ENCODE peak calls at places on chromosomes 7 and 10, in four cellular contexts. U, J, G and Y are unnamed samples.

GRCh38 chr7:123494193-123494796 is 40.1 kb downstream of the IQUB start:
- DNase-seq in U (no peak), J (peak; percentile 21), G (no peak), Y (peak; percentile 68)

GRCh38 chr7:135879238-135879637 is 97.9 kb downstream of the MTPN start:
- DNase-seq in U (no peak), J (no peak), G (no peak), Y (no peak)

GRCh38 chr7:50497068-50497642 is 47.0 kb upstream of the FIGNL1 start:
- DNase-seq in U (peak; percentile 85), J (no peak), G (no peak), Y (peak; percentile 78)

GRCh38 chr10:85614981-85615380 is 751.6 kb downstream of the GRID1 start:
- DNase-seq in U (no peak), J (no peak), G (no peak), Y (no peak)

GRCh38 chr7:133436014-133436428 is 183.1 kb downstream of the EXOC4 start:
- DNase-seq in U (peak; percentile 55), J (no peak), G (no peak), Y (peak; percentile 39)

GRCh38 chr10:122465401-122465800 is 4.0 kb downstream of the HTRA1 start:
- DNase-seq in U (no peak), J (no peak), G (no peak), Y (no peak)

GRCh38 chr7:90675982-90676381 is 79.9 kb downstream of the CDK14 start:
- DNase-seq in U (no peak), J (no peak), G (no peak), Y (no peak)

GRCh38 chr7:50502947-50503346 is 52.8 kb upstream of the FIGNL1 start:
- DNase-seq in U (no peak), J (no peak), G (no peak), Y (no peak)

GRCh38 chr7:50312589-50313162 is 8.2 kb downstream of the IKZF1 start:
- DNase-seq in U (no peak), J (no peak), G (no peak), Y (no peak)

GRCh38 chr10:85735997-85736396 is 630.6 kb downstream of the GRID1 start:
- DNase-seq in U (no peak), J (no peak), G (no peak), Y (no peak)

GRCh38 chr10:18423058-18423637 is 228.2 kb downstream of the NSUN6 start:
- DNase-seq in U (no peak), J (no peak), G (no peak), Y (no peak)

GRCh38 chr10:124640538-124641231 is 103.5 kb downstream of the FAM53B start:
- DNase-seq in U (no peak), J (no peak), G (no peak), Y (peak; percentile 39)

GRCh38 chr10:88114368-88114767 is 250.9 kb downstream of the PTEN start:
- DNase-seq in U (peak; percentile 40), J (peak; percentile 35), G (no peak), Y (peak; percentile 23)

GRCh38 chr7:26199301-26200112 is 1.0 kb downstream of the HNRNPA2B1 start:
- DNase-seq in U (peak; percentile 62), J (no peak), G (no peak), Y (peak; percentile 89)

GRCh38 chr7:79241288-79242055 is 212.0 kb downstream of the MAGI2 start:
- DNase-seq in U (no peak), J (no peak), G (no peak), Y (no peak)

GRCh38 chr10:48614481-48615383 is 9.9 kb upstream of the ARHGAP22 start:
- DNase-seq in U (no peak), J (no peak), G (no peak), Y (no peak)

GRCh38 chr10:46096909-46097575 is 51.0 kb upstream of the MSMB start:
- DNase-seq in U (no peak), J (no peak), G (no peak), Y (no peak)
- TF ChIP-seq POLR2A in U (no peak), J (no peak), G (no peak), Y (no peak)

GRCh38 chr10:102400598-102401321 is 5.3 kb downstream of the NFKB2 start:
- DNase-seq in U (no peak), J (no peak), G (no peak), Y (no peak)

GRCh38 chr10:102398172-102399020 is 2.9 kb downstream of the NFKB2 start:
- DNase-seq in U (no peak), J (no peak), G (no peak), Y (no peak)

GRCh38 chr10:102400061-102400460 is 4.6 kb downstream of the NFKB2 start:
- DNase-seq in U (no peak), J (no peak), G (no peak), Y (no peak)

GRCh38 chr10:102401322-102401614 is 5.8 kb downstream of the NFKB2 start:
- DNase-seq in U (no peak), J (no peak), G (no peak), Y (no peak)

DNA sequence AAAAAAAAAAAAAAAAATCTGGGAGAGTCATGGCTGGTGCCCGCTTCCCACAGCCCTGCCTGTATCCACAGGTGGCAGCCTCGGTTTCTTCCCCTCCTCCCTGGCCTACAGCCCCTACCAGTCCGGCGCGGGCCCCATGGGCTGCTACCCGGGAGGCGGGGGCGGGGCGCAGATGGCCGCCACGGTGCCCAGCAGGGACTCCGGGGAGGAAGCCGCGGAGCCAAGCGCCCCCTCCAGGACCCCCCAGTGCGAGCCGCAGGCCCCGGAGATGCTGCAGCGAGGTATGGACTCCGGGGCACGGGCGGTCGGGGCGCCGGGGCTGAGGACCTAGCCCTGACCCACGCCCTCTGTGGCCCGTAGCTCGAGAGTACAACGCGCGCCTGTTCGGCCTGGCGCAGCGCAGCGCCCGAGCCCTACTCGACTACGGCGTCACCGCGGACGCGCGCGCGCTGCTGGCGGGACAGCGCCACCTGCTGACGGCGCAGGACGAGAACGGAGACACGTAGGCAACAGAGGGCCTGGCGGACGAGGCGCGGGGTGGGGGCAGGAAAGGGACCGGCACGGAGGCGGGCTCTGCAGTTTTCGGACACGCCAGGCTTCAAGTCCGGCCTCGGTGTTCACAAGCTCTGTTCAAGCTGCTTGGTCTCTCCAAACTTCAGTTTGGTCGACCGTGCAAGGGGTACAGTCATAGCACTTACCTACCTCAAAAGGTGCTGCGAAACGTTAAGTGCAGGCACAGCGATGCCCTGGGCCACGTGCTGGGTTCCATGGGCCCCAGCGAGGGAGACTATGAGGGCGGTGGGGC is 3.9 kb downstream of the NFKB2 start:
- DNase-seq in U (peak; percentile 86), J (peak; percentile 80), G (peak; percentile 93), Y (peak; percentile 91)
- TF ChIP-seq POLR2A in U (peak; percentile 81), J (peak; percentile 67), G (peak; percentile 54), Y (peak; percentile 5)

GRCh38 chr7:53095731-53096501 is 60.5 kb downstream of the POM121L12 start:
- DNase-seq in U (no peak), J (no peak), G (no peak), Y (no peak)

DNA sequence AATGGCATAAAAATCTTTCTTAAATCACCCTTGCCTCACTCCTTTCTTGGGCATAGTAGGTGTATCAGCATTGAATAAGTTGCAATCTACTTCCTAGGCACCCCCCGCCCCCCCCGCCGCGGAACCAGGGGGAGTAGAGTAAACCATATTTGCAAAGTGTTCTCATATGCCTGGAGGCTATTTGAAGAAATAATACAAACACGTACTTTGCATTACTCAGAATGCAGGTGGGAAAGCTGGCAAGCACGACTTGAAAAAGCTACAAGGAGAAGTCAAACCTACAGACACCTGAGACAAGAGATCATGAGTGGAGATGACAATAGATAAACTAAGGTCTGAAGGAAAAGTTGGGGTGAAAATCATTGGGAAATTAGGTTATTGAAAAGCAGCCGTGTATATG is 65.6 kb downstream of the POM121L12 start:
- DNase-seq in U (no peak), J (no peak), G (no peak), Y (no peak)
- TF ChIP-seq POLR2A in U (no peak), J (no peak), G (no peak), Y (no peak)

GRCh38 chr10:32376780-32377179 is 29.8 kb upstream of the EPC1 start:
- DNase-seq in U (no peak), J (no peak), G (no peak), Y (peak; percentile 19)

GRCh38 chr10:32377458-32378370 is 30.8 kb upstream of the EPC1 start:
- DNase-seq in U (peak; percentile 32), J (peak; percentile 10), G (no peak), Y (peak; percentile 86)

GRCh38 chr10:32379950-32380547 is 33.1 kb upstream of the EPC1 start:
- DNase-seq in U (no peak), J (no peak), G (no peak), Y (peak; percentile 51)

GRCh38 chr10:32379314-32379949 is 32.5 kb upstream of the EPC1 start:
- DNase-seq in U (no peak), J (peak; percentile 62), G (peak; percentile 23), Y (peak; percentile 67)

GRCh38 chr10:32378371-32379301 is 31.7 kb upstream of the EPC1 start:
- DNase-seq in U (peak; percentile 96), J (peak; percentile 79), G (peak; percentile 45), Y (peak; percentile 95)
- TF ChIP-seq POLR2A in U (peak; percentile 93), J (peak; percentile 62), G (peak; percentile 20), Y (peak; percentile 88)

GRCh38 chr7:87475359-87476178 is at the start of gene ABCB4:
- DNase-seq in U (peak; percentile 23), J (no peak), G (no peak), Y (peak; percentile 83)
- TF ChIP-seq POLR2A in U (peak; percentile 23), J (no peak), G (no peak), Y (no peak)

GRCh38 chr7:44563171-44563679 is 10.5 kb downstream of the DDX56 start:
- DNase-seq in U (peak; percentile 16), J (no peak), G (no peak), Y (no peak)
- TF ChIP-seq POLR2A in U (no peak), J (no peak), G (no peak), Y (peak; percentile 50)

GRCh38 chr7:5234852-5235831 is 45.1 kb downstream of the WIPI2 start:
- DNase-seq in U (no peak), J (no peak), G (peak; percentile 49), Y (no peak)
- TF ChIP-seq POLR2A in U (no peak), J (no peak), G (no peak), Y (no peak)

DNA sequence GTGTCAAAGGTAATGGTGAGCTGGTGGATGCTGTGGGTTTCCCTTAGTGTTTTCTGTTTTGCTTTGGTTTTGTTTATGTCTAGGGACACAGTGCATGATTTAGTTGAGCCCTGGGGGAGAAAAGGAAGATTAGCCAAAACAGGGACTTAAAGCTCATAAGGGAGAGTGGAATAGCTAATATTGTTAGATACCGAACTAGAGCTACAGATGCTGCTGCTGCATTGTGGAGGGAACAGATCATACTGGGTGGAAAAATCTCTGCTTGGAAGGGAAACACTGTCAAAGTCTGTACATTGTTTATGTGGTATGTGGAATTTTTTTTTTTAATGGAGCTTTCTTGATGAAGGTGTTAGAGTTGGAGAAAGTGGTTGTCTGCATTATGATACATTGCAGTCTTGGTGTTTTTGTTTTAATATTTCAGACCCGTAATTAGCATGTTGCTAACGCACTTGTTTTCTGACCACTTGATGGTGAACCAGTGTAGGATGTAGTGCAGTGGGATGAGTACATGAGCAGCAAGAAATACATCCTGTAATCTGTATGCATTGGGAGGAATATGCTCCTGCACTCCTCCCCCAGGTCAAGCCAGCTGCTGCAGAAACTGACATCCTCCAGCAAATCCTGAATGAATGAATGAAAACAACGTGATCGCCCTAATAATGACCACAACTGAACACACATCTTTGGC is 2.2 kb downstream of the GLCCI1 start:
- DNase-seq in U (no peak), J (no peak), G (peak; percentile 52), Y (peak; percentile 51)
- TF ChIP-seq POLR2A in U (no peak), J (no peak), G (no peak), Y (no peak)

GRCh38 chr7:101245147-101245668 is 327 bp upstream of the FIS1 start:
- DNase-seq in U (no peak), J (no peak), G (no peak), Y (no peak)
- TF ChIP-seq POLR2A in U (no peak), J (peak; percentile 43), G (peak; percentile 67), Y (peak; percentile 22)